ENCODE peak calls at places on chromosomes 3 and 15, in nine cellular contexts. One of them, this sample, is unnamed.

GRCh38 chr3:194312743-194313281 is 38.3 kb downstream of the CPN2 start:
- DNase-seq in foreskin fibroblast: peak
- DNase-seq in esophagus squamous epithelium: no peak
- DNase-seq in A549: no peak
- DNase-seq in PC-9: no peak
- DNase-seq in neural progenitor cell: peak
- DNase-seq in fibroblast of pulmonary artery: peak
- DNase-seq in right atrium auricular region: peak
- DNase-seq in GM23248: peak
- DNase-seq in this sample: no peak

GRCh38 chr3:44893097-44893496 is 18.7 kb downstream of the TGM4 start:
- DNase-seq in foreskin fibroblast: peak
- DNase-seq in esophagus squamous epithelium: no peak
- DNase-seq in A549: no peak
- DNase-seq in PC-9: no peak
- DNase-seq in neural progenitor cell: no peak
- DNase-seq in fibroblast of pulmonary artery: peak
- DNase-seq in right atrium auricular region: no peak
- DNase-seq in GM23248: peak
- DNase-seq in this sample: no peak

GRCh38 chr3:111072016-111072891 is 638 bp downstream of the NECTIN3 start:
- DNase-seq in foreskin fibroblast: no peak
- DNase-seq in esophagus squamous epithelium: no peak
- DNase-seq in A549: peak
- DNase-seq in PC-9: peak
- DNase-seq in neural progenitor cell: peak
- DNase-seq in fibroblast of pulmonary artery: peak
- DNase-seq in right atrium auricular region: no peak
- DNase-seq in GM23248: peak
- DNase-seq in this sample: no peak

GRCh38 chr15:92666780-92667179 is 11.2 kb upstream of the FAM174B start:
- DNase-seq in foreskin fibroblast: no peak
- DNase-seq in esophagus squamous epithelium: no peak
- DNase-seq in A549: peak
- DNase-seq in PC-9: no peak
- DNase-seq in neural progenitor cell: no peak
- DNase-seq in fibroblast of pulmonary artery: peak
- DNase-seq in right atrium auricular region: peak
- DNase-seq in GM23248: no peak
- DNase-seq in this sample: no peak

GRCh38 chr3:31132132-31132769 is 237.8 kb upstream of the GADL1 start:
- DNase-seq in foreskin fibroblast: peak
- DNase-seq in esophagus squamous epithelium: no peak
- DNase-seq in A549: peak
- DNase-seq in PC-9: no peak
- DNase-seq in neural progenitor cell: peak
- DNase-seq in fibroblast of pulmonary artery: peak
- DNase-seq in right atrium auricular region: no peak
- DNase-seq in GM23248: peak
- DNase-seq in this sample: no peak

GRCh38 chr3:196813903-196814302 is 53.8 kb upstream of the SENP5 start:
- DNase-seq in foreskin fibroblast: no peak
- DNase-seq in esophagus squamous epithelium: no peak
- DNase-seq in A549: no peak
- DNase-seq in PC-9: no peak
- DNase-seq in neural progenitor cell: no peak
- DNase-seq in fibroblast of pulmonary artery: peak
- DNase-seq in right atrium auricular region: no peak
- DNase-seq in GM23248: no peak
- DNase-seq in this sample: no peak

GRCh38 chr3:174270841-174271240 is 588.3 kb upstream of the NAALADL2 start:
- DNase-seq in foreskin fibroblast: peak
- DNase-seq in esophagus squamous epithelium: no peak
- DNase-seq in A549: no peak
- DNase-seq in PC-9: no peak
- DNase-seq in neural progenitor cell: no peak
- DNase-seq in fibroblast of pulmonary artery: peak
- DNase-seq in right atrium auricular region: no peak
- DNase-seq in GM23248: peak
- DNase-seq in this sample: no peak

GRCh38 chr15:62365795-62366442 is 200.8 kb upstream of the C2CD4B start:
- DNase-seq in foreskin fibroblast: no peak
- DNase-seq in esophagus squamous epithelium: no peak
- DNase-seq in A549: no peak
- DNase-seq in PC-9: peak
- DNase-seq in neural progenitor cell: no peak
- DNase-seq in fibroblast of pulmonary artery: no peak
- DNase-seq in right atrium auricular region: no peak
- DNase-seq in GM23248: no peak
- DNase-seq in this sample: no peak

GRCh38 chr15:40937762-40938529 is 8.8 kb downstream of the DLL4 start:
- DNase-seq in foreskin fibroblast: no peak
- DNase-seq in esophagus squamous epithelium: no peak
- DNase-seq in A549: peak
- DNase-seq in PC-9: no peak
- DNase-seq in neural progenitor cell: no peak
- DNase-seq in fibroblast of pulmonary artery: no peak
- DNase-seq in right atrium auricular region: no peak
- DNase-seq in GM23248: peak
- DNase-seq in this sample: no peak

GRCh38 chr15:51335538-51335961 is 2.8 kb downstream of the CYP19A1 start:
- DNase-seq in foreskin fibroblast: no peak
- DNase-seq in esophagus squamous epithelium: no peak
- DNase-seq in A549: no peak
- DNase-seq in PC-9: no peak
- DNase-seq in neural progenitor cell: no peak
- DNase-seq in fibroblast of pulmonary artery: no peak
- DNase-seq in right atrium auricular region: no peak
- DNase-seq in GM23248: no peak
- DNase-seq in this sample: no peak

GRCh38 chr3:156605686-156606605 is 51.0 kb upstream of the SSR3 start:
- DNase-seq in foreskin fibroblast: peak
- DNase-seq in esophagus squamous epithelium: no peak
- DNase-seq in A549: no peak
- DNase-seq in PC-9: peak
- DNase-seq in neural progenitor cell: peak
- DNase-seq in fibroblast of pulmonary artery: peak
- DNase-seq in right atrium auricular region: peak
- DNase-seq in GM23248: peak
- DNase-seq in this sample: peak

GRCh38 chr15:95132774-95133173 is 901.4 kb downstream of the MCTP2 start:
- DNase-seq in foreskin fibroblast: peak
- DNase-seq in esophagus squamous epithelium: no peak
- DNase-seq in A549: no peak
- DNase-seq in PC-9: no peak
- DNase-seq in neural progenitor cell: no peak
- DNase-seq in fibroblast of pulmonary artery: peak
- DNase-seq in right atrium auricular region: no peak
- DNase-seq in GM23248: peak
- DNase-seq in this sample: no peak

GRCh38 chr3:30747771-30748281 is 141.4 kb downstream of the TGFBR2 start:
- DNase-seq in foreskin fibroblast: peak
- DNase-seq in esophagus squamous epithelium: no peak
- DNase-seq in A549: peak
- DNase-seq in PC-9: no peak
- DNase-seq in neural progenitor cell: peak
- DNase-seq in fibroblast of pulmonary artery: peak
- DNase-seq in right atrium auricular region: no peak
- DNase-seq in GM23248: peak
- DNase-seq in this sample: peak

GRCh38 chr15:74365619-74366445 is 1.6 kb downstream of the CYP11A1 start:
- DNase-seq in foreskin fibroblast: peak
- DNase-seq in esophagus squamous epithelium: no peak
- DNase-seq in A549: no peak
- DNase-seq in PC-9: peak
- DNase-seq in neural progenitor cell: peak
- DNase-seq in fibroblast of pulmonary artery: peak
- DNase-seq in right atrium auricular region: no peak
- DNase-seq in GM23248: peak
- DNase-seq in this sample: no peak

GRCh38 chr15:74368121-74368520 is 675 bp upstream of the CYP11A1 start:
- DNase-seq in foreskin fibroblast: no peak
- DNase-seq in esophagus squamous epithelium: no peak
- DNase-seq in A549: no peak
- DNase-seq in PC-9: no peak
- DNase-seq in neural progenitor cell: no peak
- DNase-seq in fibroblast of pulmonary artery: no peak
- DNase-seq in right atrium auricular region: no peak
- DNase-seq in GM23248: no peak
- DNase-seq in this sample: no peak

GRCh38 chr15:74369084-74369745 is 1.8 kb upstream of the CYP11A1 start:
- DNase-seq in foreskin fibroblast: no peak
- DNase-seq in esophagus squamous epithelium: no peak
- DNase-seq in A549: no peak
- DNase-seq in PC-9: no peak
- DNase-seq in neural progenitor cell: no peak
- DNase-seq in fibroblast of pulmonary artery: peak
- DNase-seq in right atrium auricular region: no peak
- DNase-seq in GM23248: no peak
- DNase-seq in this sample: no peak

GRCh38 chr15:74364936-74365618 is 2.4 kb downstream of the CYP11A1 start:
- DNase-seq in foreskin fibroblast: no peak
- DNase-seq in esophagus squamous epithelium: no peak
- DNase-seq in A549: no peak
- DNase-seq in PC-9: no peak
- DNase-seq in neural progenitor cell: no peak
- DNase-seq in fibroblast of pulmonary artery: no peak
- DNase-seq in right atrium auricular region: no peak
- DNase-seq in GM23248: no peak
- DNase-seq in this sample: no peak

GRCh38 chr15:74367296-74367854 is at the start of gene CYP11A1:
- DNase-seq in foreskin fibroblast: no peak
- DNase-seq in esophagus squamous epithelium: no peak
- DNase-seq in A549: no peak
- DNase-seq in PC-9: no peak
- DNase-seq in neural progenitor cell: no peak
- DNase-seq in fibroblast of pulmonary artery: no peak
- DNase-seq in right atrium auricular region: no peak
- DNase-seq in GM23248: no peak
- DNase-seq in this sample: no peak
- H3K4me3 ChIP-seq in foreskin fibroblast: peak
- H3K4me3 ChIP-seq in esophagus squamous epithelium: peak
- H3K4me3 ChIP-seq in A549: no peak
- H3K4me3 ChIP-seq in PC-9: peak
- H3K4me3 ChIP-seq in neural progenitor cell: no peak
- H3K4me3 ChIP-seq in fibroblast of pulmonary artery: no peak
- H3K4me3 ChIP-seq in right atrium auricular region: no peak
- H3K4me3 ChIP-seq in GM23248: no peak
- H3K4me3 ChIP-seq in this sample: no peak

GRCh38 chr3:114214542-114215341 is 22.6 kb downstream of the ZNF80 start:
- DNase-seq in foreskin fibroblast: no peak
- DNase-seq in esophagus squamous epithelium: no peak
- DNase-seq in A549: no peak
- DNase-seq in PC-9: no peak
- DNase-seq in neural progenitor cell: no peak
- DNase-seq in fibroblast of pulmonary artery: no peak
- DNase-seq in right atrium auricular region: no peak
- DNase-seq in GM23248: no peak
- DNase-seq in this sample: no peak

GRCh38 chr3:114216186-114216970 is 21.0 kb downstream of the ZNF80 start:
- DNase-seq in foreskin fibroblast: peak
- DNase-seq in esophagus squamous epithelium: no peak
- DNase-seq in A549: no peak
- DNase-seq in PC-9: no peak
- DNase-seq in neural progenitor cell: no peak
- DNase-seq in fibroblast of pulmonary artery: peak
- DNase-seq in right atrium auricular region: no peak
- DNase-seq in GM23248: peak
- DNase-seq in this sample: no peak

GRCh38 chr3:114212646-114213045 is 24.7 kb downstream of the ZNF80 start:
- DNase-seq in foreskin fibroblast: no peak
- DNase-seq in esophagus squamous epithelium: no peak
- DNase-seq in A549: no peak
- DNase-seq in PC-9: no peak
- DNase-seq in neural progenitor cell: no peak
- DNase-seq in fibroblast of pulmonary artery: no peak
- DNase-seq in right atrium auricular region: no peak
- DNase-seq in GM23248: peak
- DNase-seq in this sample: no peak

GRCh38 chr3:114213262-114213668 is 24.1 kb downstream of the ZNF80 start:
- DNase-seq in foreskin fibroblast: peak
- DNase-seq in esophagus squamous epithelium: no peak
- DNase-seq in A549: no peak
- DNase-seq in PC-9: no peak
- DNase-seq in neural progenitor cell: no peak
- DNase-seq in fibroblast of pulmonary artery: peak
- DNase-seq in right atrium auricular region: no peak
- DNase-seq in GM23248: peak
- DNase-seq in this sample: no peak

GRCh38 chr3:114213669-114214541 is 23.5 kb downstream of the ZNF80 start:
- DNase-seq in foreskin fibroblast: peak
- DNase-seq in esophagus squamous epithelium: peak
- DNase-seq in A549: no peak
- DNase-seq in PC-9: peak
- DNase-seq in neural progenitor cell: no peak
- DNase-seq in fibroblast of pulmonary artery: peak
- DNase-seq in right atrium auricular region: no peak
- DNase-seq in GM23248: peak
- DNase-seq in this sample: peak
- H3K4me3 ChIP-seq in foreskin fibroblast: peak
- H3K4me3 ChIP-seq in esophagus squamous epithelium: peak
- H3K4me3 ChIP-seq in A549: no peak
- H3K4me3 ChIP-seq in PC-9: peak
- H3K4me3 ChIP-seq in neural progenitor cell: no peak
- H3K4me3 ChIP-seq in fibroblast of pulmonary artery: peak
- H3K4me3 ChIP-seq in right atrium auricular region: no peak
- H3K4me3 ChIP-seq in GM23248: peak
- H3K4me3 ChIP-seq in this sample: no peak

GRCh38 chr15:65377105-65377975 is 462 bp downstream of the IGDCC3 start:
- DNase-seq in foreskin fibroblast: peak
- DNase-seq in esophagus squamous epithelium: no peak
- DNase-seq in A549: peak
- DNase-seq in PC-9: peak
- DNase-seq in neural progenitor cell: peak
- DNase-seq in fibroblast of pulmonary artery: no peak
- DNase-seq in right atrium auricular region: no peak
- DNase-seq in GM23248: peak
- DNase-seq in this sample: peak
- H3K4me3 ChIP-seq in foreskin fibroblast: peak
- H3K4me3 ChIP-seq in esophagus squamous epithelium: peak
- H3K4me3 ChIP-seq in A549: peak
- H3K4me3 ChIP-seq in PC-9: peak
- H3K4me3 ChIP-seq in neural progenitor cell: peak
- H3K4me3 ChIP-seq in fibroblast of pulmonary artery: peak
- H3K4me3 ChIP-seq in right atrium auricular region: peak
- H3K4me3 ChIP-seq in GM23248: peak
- H3K4me3 ChIP-seq in this sample: peak

DNA sequence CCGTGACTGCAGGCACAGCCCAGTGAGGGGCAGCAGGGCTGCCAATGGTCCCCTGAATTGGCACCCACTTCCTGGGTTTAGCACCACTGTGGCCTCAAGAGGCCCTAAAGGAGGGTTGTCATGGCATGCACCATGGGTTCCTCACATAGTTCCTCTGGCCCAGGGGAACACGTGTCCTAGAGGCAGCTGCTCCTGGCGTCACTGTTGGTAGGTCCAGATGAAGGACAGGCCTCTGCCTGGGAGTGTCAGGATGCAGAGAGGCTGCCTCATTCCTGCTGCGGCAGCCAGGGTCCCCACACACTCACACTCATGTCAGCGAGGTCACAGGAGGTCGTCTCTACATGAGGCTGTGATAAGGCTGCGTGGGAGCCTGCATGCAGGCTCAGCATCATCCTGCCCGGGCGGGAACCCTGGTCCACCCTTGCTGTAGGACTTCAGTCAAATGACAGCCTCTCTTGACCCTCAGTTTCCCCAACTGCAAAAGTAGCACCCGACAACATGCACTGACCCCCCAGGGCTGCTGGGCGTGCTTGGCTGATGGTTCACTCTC is 26.1 kb upstream of the SFMBT1 start:
- DNase-seq in foreskin fibroblast: no peak
- DNase-seq in esophagus squamous epithelium: no peak
- DNase-seq in A549: no peak
- DNase-seq in PC-9: no peak
- DNase-seq in neural progenitor cell: no peak
- DNase-seq in fibroblast of pulmonary artery: no peak
- DNase-seq in right atrium auricular region: no peak
- DNase-seq in GM23248: no peak
- DNase-seq in this sample: no peak
- H3K4me3 ChIP-seq in foreskin fibroblast: peak
- H3K4me3 ChIP-seq in esophagus squamous epithelium: peak
- H3K4me3 ChIP-seq in A549: no peak
- H3K4me3 ChIP-seq in PC-9: no peak
- H3K4me3 ChIP-seq in neural progenitor cell: no peak
- H3K4me3 ChIP-seq in fibroblast of pulmonary artery: no peak
- H3K4me3 ChIP-seq in right atrium auricular region: no peak
- H3K4me3 ChIP-seq in GM23248: no peak
- H3K4me3 ChIP-seq in this sample: no peak